ENCODE peak calls at places on chromosome 1, in four cellular contexts. One of them, this sample, is unnamed.

GRCh38 chr1:230958370-230958769 is 20.3 kb downstream of the TTC13 start:
- DNase-seq in stimulated activated effector memory CD8-positive, alpha-beta T cell treated with anti-CD3 and anti-CD28 coated beads, Interleukin-12 subunit alpha, Interleukin-12 subunit beta, amount 100 ng/mL, for 72 hours: no peak
- DNase-seq in esophagus squamous epithelium: no peak
- DNase-seq in AG20443: no peak
- DNase-seq in this sample: no peak

GRCh38 chr1:162987866-162988265 is 81.3 kb upstream of the RGS4 start:
- DNase-seq in esophagus squamous epithelium: no peak
- DNase-seq in stimulated activated effector memory CD8-positive, alpha-beta T cell treated with anti-CD3 and anti-CD28 coated beads, Interleukin-12 subunit alpha, Interleukin-12 subunit beta, amount 100 ng/mL, for 72 hours: no peak
- DNase-seq in AG20443: peak; percentile 46
- DNase-seq in this sample: peak; percentile 45

GRCh38 chr1:206467915-206468314 is 2.4 kb upstream of the IKBKE start:
- DNase-seq in stimulated activated effector memory CD8-positive, alpha-beta T cell treated with anti-CD3 and anti-CD28 coated beads, Interleukin-12 subunit alpha, Interleukin-12 subunit beta, amount 100 ng/mL, for 72 hours: no peak
- DNase-seq in esophagus squamous epithelium: no peak
- DNase-seq in AG20443: peak; percentile 48
- DNase-seq in this sample: peak; percentile 33

GRCh38 chr1:64320470-64320869 is 117.0 kb downstream of the UBE2U start:
- DNase-seq in esophagus squamous epithelium: no peak
- DNase-seq in stimulated activated effector memory CD8-positive, alpha-beta T cell treated with anti-CD3 and anti-CD28 coated beads, Interleukin-12 subunit alpha, Interleukin-12 subunit beta, amount 100 ng/mL, for 72 hours: no peak
- DNase-seq in AG20443: no peak
- DNase-seq in this sample: no peak

GRCh38 chr1:94677714-94678113 is 136.2 kb upstream of the F3 start:
- DNase-seq in esophagus squamous epithelium: no peak
- DNase-seq in AG20443: no peak
- DNase-seq in stimulated activated effector memory CD8-positive, alpha-beta T cell treated with anti-CD3 and anti-CD28 coated beads, Interleukin-12 subunit alpha, Interleukin-12 subunit beta, amount 100 ng/mL, for 72 hours: no peak
- DNase-seq in this sample: no peak

GRCh38 chr1:109181085-109181806 is 32.5 kb upstream of the SARS1 start:
- DNase-seq in stimulated activated effector memory CD8-positive, alpha-beta T cell treated with anti-CD3 and anti-CD28 coated beads, Interleukin-12 subunit alpha, Interleukin-12 subunit beta, amount 100 ng/mL, for 72 hours: no peak
- DNase-seq in AG20443: peak; percentile 40
- DNase-seq in esophagus squamous epithelium: no peak
- DNase-seq in this sample: peak; percentile 47

GRCh38 chr1:205172729-205173366 is 38.7 kb downstream of the DSTYK start:
- DNase-seq in esophagus squamous epithelium: no peak
- DNase-seq in stimulated activated effector memory CD8-positive, alpha-beta T cell treated with anti-CD3 and anti-CD28 coated beads, Interleukin-12 subunit alpha, Interleukin-12 subunit beta, amount 100 ng/mL, for 72 hours: no peak
- DNase-seq in AG20443: peak; percentile 85
- DNase-seq in this sample: no peak

GRCh38 chr1:155537193-155537592 is 25.4 kb downstream of the ASH1L start:
- DNase-seq in AG20443: no peak
- DNase-seq in stimulated activated effector memory CD8-positive, alpha-beta T cell treated with anti-CD3 and anti-CD28 coated beads, Interleukin-12 subunit alpha, Interleukin-12 subunit beta, amount 100 ng/mL, for 72 hours: no peak
- DNase-seq in esophagus squamous epithelium: no peak
- DNase-seq in this sample: no peak

GRCh38 chr1:155321577-155322497 is 1.1 kb downstream of the RUSC1 start:
- DNase-seq in AG20443: no peak
- DNase-seq in esophagus squamous epithelium: no peak
- DNase-seq in stimulated activated effector memory CD8-positive, alpha-beta T cell treated with anti-CD3 and anti-CD28 coated beads, Interleukin-12 subunit alpha, Interleukin-12 subunit beta, amount 100 ng/mL, for 72 hours: no peak
- DNase-seq in this sample: peak; percentile 37

GRCh38 chr1:15304708-15305326 is 57.8 kb downstream of the FHAD1 start:
- DNase-seq in stimulated activated effector memory CD8-positive, alpha-beta T cell treated with anti-CD3 and anti-CD28 coated beads, Interleukin-12 subunit alpha, Interleukin-12 subunit beta, amount 100 ng/mL, for 72 hours: peak; percentile 63
- DNase-seq in AG20443: peak; percentile 44
- DNase-seq in esophagus squamous epithelium: no peak
- DNase-seq in this sample: peak; percentile 76

GRCh38 chr1:40625076-40625475 is 40.4 kb downstream of the RIMS3 start:
- DNase-seq in AG20443: peak; percentile 55
- DNase-seq in esophagus squamous epithelium: no peak
- DNase-seq in stimulated activated effector memory CD8-positive, alpha-beta T cell treated with anti-CD3 and anti-CD28 coated beads, Interleukin-12 subunit alpha, Interleukin-12 subunit beta, amount 100 ng/mL, for 72 hours: no peak
- DNase-seq in this sample: peak; percentile 30

This sample was measured in NCI-H69.